ENCODE peak calls at places on chromosome 19, in four cellular contexts. A is mammary epithelial cell, K is HCT116, B is fibroblast of lung. Y is an unnamed sample.

GRCh38 chr19:44820648-44821609 is 12.0 kb downstream of the BCAM start:
- DNase-seq in A (no peak), K (no peak), B (no peak), Y (no peak)

GRCh38 chr19:46404884-46405658 is 8.3 kb downstream of the CCDC8 start:
- DNase-seq in A (no peak), K (no peak), B (no peak), Y (no peak)

GRCh38 chr19:778910-779653 is 18.2 kb upstream of the PTBP1 start:
- DNase-seq in A (peak; percentile 95), K (no peak), B (peak; percentile 90), Y (peak; percentile 85)

GRCh38 chr19:43300876-43301765 is 31.8 kb upstream of the PSG9 start:
- DNase-seq in A (no peak), K (no peak), B (no peak), Y (no peak)

GRCh38 chr19:4504297-4504701 is 14.0 kb downstream of the PLIN4 start:
- DNase-seq in A (no peak), K (no peak), B (no peak), Y (no peak)

GRCh38 chr19:58450836-58451357 is 525 bp upstream of the ZNF324B start:
- DNase-seq in A (no peak), K (no peak), B (no peak), Y (no peak)

GRCh38 chr19:42003506-42004294 is 9.7 kb upstream of the ATP1A3 start:
- DNase-seq in A (no peak), K (no peak), B (no peak), Y (no peak)

GRCh38 chr19:4449022-4449825 is 8.4 kb downstream of the UBXN6 start:
- DNase-seq in A (no peak), K (no peak), B (no peak), Y (no peak)

GRCh38 chr19:13615890-13616289 is 109.6 kb upstream of the CACNA1A start:
- DNase-seq in A (no peak), K (no peak), B (no peak), Y (peak; percentile 16)

GRCh38 chr19:9165256-9165655 is 13.5 kb upstream of the OR7D2 start:
- DNase-seq in A (no peak), K (no peak), B (no peak), Y (no peak)

GRCh38 chr19:41641879-41642485 is 15.1 kb upstream of the CEACAM4 start:
- DNase-seq in A (peak; percentile 30), K (peak; percentile 37), B (peak; percentile 20), Y (peak; percentile 5)

GRCh38 chr19:37845932-37846331 is 60.5 kb downstream of the WDR87 start:
- DNase-seq in A (no peak), K (no peak), B (peak; percentile 69), Y (peak; percentile 56)

GRCh38 chr19:42193706-42194105 is 23.8 kb downstream of the DEDD2 start:
- DNase-seq in A (no peak), K (no peak), B (peak; percentile 42), Y (peak; percentile 37)

DNA sequence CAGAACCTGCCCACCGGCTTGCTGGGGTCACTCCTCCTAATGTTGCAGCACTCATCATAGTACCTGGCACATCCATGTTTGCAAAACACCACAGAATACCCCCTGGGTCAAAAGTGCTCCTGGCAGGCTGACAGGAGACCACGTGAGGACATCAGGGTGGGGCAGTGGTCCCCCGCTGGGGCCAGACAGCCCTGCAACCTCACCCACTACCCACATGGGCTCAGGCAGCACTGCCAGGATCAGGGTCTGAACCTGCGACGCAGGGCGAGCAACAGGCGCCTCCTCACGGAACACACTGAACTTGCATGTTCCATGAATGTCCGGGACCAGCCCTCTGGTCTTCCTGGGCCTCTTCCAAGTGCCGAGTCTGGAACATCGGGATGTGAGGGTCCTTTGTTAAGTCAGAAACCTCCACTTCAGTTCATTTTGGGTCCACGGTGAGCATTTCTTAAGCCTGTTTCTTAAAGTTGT is 1.4 kb upstream of the SLC7A9 start:
- DNase-seq in A (no peak), K (no peak), B (no peak), Y (no peak)
- H2AFZ ChIP-seq in A (peak overlapping the region; percentile 42), K (no peak overlapping the region), B (no peak overlapping the region), Y (no peak overlapping the region)

DNA sequence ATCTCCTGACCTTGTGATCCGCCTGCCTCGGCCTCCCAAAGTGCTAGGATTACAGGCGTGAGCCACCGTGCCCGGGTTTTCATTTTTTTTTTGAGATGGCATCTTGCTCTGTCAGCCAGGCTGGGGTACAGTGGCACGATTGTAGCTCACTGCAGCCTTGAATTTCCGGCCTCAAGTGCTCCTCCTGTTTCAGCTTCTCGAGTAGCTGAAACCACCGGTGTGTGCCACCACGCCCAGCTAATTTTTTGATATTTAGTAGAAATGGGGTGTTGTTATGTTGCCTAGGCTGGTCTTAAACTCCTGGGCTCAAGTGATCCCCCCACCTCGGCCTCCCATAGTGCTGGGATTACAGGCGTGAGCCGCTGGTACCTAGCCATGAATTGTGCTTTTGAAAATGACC is 5.9 kb downstream of the ADAT3 start:
- DNase-seq in A (no peak), K (no peak), B (no peak), Y (no peak)
- H4K20me1 ChIP-seq in A (peaks cover 2% of the 10 kb centered on the region), K (no peaks in the 10 kb centered on the region), B (no peaks in the 10 kb centered on the region), Y (peaks cover 66% of the 10 kb centered on the region)

GRCh38 chr19:48630289-48631036 is 6.7 kb downstream of the DBP start:
- DNase-seq in A (no peak), K (no peak), B (peak; percentile 58), Y (no peak)

GRCh38 chr19:48632692-48633147 is 4.5 kb downstream of the DBP start:
- DNase-seq in A (peak; percentile 86), K (no peak), B (peak; percentile 51), Y (no peak)

GRCh38 chr19:48629599-48630288 is 7.4 kb downstream of the DBP start:
- DNase-seq in A (no peak), K (peak; percentile 96), B (peak; percentile 73), Y (peak; percentile 64)

GRCh38 chr19:48629297-48629598 is 7.9 kb downstream of the DBP start:
- DNase-seq in A (no peak), K (no peak), B (no peak), Y (no peak)

DNA sequence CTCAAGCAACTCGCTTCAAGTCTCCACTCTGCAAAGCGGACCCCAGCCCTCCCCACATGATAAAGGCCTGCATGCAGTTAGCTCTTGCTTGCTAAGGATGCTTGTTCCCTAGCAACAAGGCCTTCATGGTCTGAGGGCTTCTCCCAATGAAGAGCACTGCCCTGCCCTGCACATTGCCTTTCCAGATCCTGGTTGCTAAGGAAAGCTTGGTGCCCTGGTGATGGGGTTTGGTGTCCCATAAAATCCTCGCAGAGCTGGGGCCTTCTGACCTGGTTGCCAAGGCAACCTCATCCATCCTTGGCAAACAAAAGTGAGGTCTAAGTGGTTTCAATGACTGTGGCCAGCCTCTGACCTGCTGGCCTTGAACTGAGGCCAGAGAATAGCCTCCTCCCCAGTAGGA is 5.9 kb downstream of the DBP start:
- DNase-seq in A (no peak), K (no peak), B (no peak), Y (no peak)
- H3K4me1 ChIP-seq in A (peaks cover 42% of the 10 kb centered on the region), K (peaks cover 47% of the 10 kb centered on the region), B (peaks cover 34% of the 10 kb centered on the region), Y (peaks cover 26% of the 10 kb centered on the region)

DNA sequence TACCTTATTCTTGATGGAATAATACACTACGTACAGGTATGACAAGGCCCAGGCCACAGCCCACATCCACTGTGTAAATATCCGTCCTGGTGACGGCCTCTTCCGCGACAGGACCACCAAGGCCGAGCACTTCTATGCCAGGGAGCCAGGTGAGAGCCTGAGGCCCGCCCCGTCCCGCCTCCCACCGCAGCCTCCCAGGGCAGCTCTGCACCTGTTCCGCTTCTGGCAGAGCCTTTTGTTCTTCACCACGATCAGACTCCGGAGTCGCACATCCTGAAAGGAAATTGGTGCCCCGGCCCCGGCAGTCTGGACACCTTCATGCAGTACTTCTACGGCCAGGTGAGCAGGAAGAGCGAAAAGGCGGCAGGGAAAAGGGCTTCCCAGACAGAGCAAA is 10.6 kb upstream of the ZNF358 start:
- DNase-seq in A (no peak), K (no peak), B (no peak), Y (no peak)
- H2AFZ ChIP-seq in A (no peak overlapping the region), K (no peak overlapping the region), B (no peak overlapping the region), Y (no peak overlapping the region)

GRCh38 chr19:35375505-35376307 is 4.8 kb downstream of the GPR42 start:
- DNase-seq in A (no peak), K (no peak), B (no peak), Y (no peak)

GRCh38 chr19:35378356-35378755 is 7.5 kb downstream of the GPR42 start:
- DNase-seq in A (no peak), K (no peak), B (no peak), Y (no peak)

GRCh38 chr19:35380450-35381124 is 9.7 kb downstream of the GPR42 start:
- DNase-seq in A (no peak), K (no peak), B (no peak), Y (no peak)

GRCh38 chr19:35379992-35380391 is 9.1 kb downstream of the GPR42 start:
- DNase-seq in A (no peak), K (no peak), B (no peak), Y (no peak)

GRCh38 chr19:35377656-35378055 is 6.8 kb downstream of the GPR42 start:
- DNase-seq in A (no peak), K (no peak), B (no peak), Y (no peak)
- H4K20me1 ChIP-seq in A (no peaks in the 10 kb centered on the region), K (no peaks in the 10 kb centered on the region), B (no peaks in the 10 kb centered on the region), Y (no peaks in the 10 kb centered on the region)

GRCh38 chr19:39449116-39449797 is 3.9 kb downstream of the SUPT5H start:
- DNase-seq in A (no peak), K (no peak), B (no peak), Y (no peak)

GRCh38 chr19:39446365-39447084 is 1.1 kb downstream of the SUPT5H start:
- DNase-seq in A (no peak), K (no peak), B (no peak), Y (no peak)

GRCh38 chr19:39448271-39448670 is 2.9 kb downstream of the SUPT5H start:
- DNase-seq in A (peak; percentile 71), K (no peak), B (peak; percentile 68), Y (peak; percentile 60)

GRCh38 chr19:39444598-39445257 is 654 bp upstream of the SUPT5H start:
- DNase-seq in A (peak; percentile 16), K (no peak), B (peak; percentile 32), Y (peak; percentile 23)

GRCh38 chr19:39445258-39446071 is at the start of gene SUPT5H:
- DNase-seq in A (peak; percentile 97), K (peak; percentile 96), B (peak; percentile 95), Y (peak; percentile 90)
- H3K4me1 ChIP-seq in A (peaks cover 27% of the 10 kb centered on the region), K (peaks cover 6% of the 10 kb centered on the region), B (peaks cover 13% of the 10 kb centered on the region), Y (peaks cover 27% of the 10 kb centered on the region)

DNA sequence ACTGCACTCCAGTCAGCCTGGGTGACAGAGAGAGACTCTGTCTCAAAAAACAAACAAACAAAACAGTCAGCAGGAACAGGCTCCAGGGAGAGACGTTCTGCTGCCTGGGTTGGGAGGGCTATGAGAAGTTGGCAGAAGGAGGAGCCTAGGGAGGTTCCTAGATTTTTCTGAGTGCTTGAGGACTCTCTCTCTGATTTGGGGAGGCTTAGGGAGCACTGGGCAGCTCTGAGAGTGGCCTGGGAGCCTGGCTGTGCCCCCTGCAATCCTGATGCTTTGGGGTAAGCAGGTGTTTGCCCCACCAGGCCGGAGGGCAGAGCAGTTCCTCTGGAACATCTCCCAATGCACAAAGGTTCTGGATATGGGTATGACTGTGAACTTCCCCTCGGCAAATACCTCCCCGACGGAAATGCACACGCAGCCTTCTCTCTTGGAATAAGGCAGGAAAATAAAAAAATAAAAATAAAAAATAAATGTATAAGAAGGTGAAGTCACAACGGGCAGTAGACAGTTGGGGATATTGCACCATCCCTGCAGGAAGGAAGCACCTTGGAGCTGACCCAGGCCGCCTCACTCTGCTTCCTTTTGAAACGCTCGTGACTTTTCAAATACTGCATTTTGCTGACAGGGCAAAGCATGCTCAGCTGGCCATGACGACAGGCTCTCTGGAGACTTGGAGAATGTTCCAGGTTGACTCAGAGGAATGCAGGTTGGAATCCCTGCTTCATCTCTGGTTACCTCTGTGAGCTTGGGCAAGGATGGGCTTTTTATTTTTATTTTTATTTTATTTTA is 26.5 kb upstream of the HOMER3 start:
- DNase-seq in A (peak; percentile 62), K (no peak), B (peak; percentile 53), Y (peak; percentile 33)
- H2AFZ ChIP-seq in A (peak overlapping the region; percentile 72), K (peak overlapping the region; percentile 71), B (no peak overlapping the region), Y (no peak overlapping the region)

GRCh38 chr19:7905859-7906258 is 2.2 kb downstream of the MAP2K7 start:
- DNase-seq in A (no peak), K (no peak), B (no peak), Y (no peak)
- H4K20me1 ChIP-seq in A (no peaks in the 10 kb centered on the region), K (no peaks in the 10 kb centered on the region), B (no peaks in the 10 kb centered on the region), Y (peaks cover 49% of the 10 kb centered on the region)

Y was measured in astrocyte.